ENCODE peak calls at places on chromosomes 4 and X, in nine cellular contexts. P, X, F, K, R, M, O, I and D are unnamed samples.

GRCh38 chrX:151985955-151986354 is 11.5 kb upstream of the GABRE start:
- DNase-seq in O (no peak), M (no peak), K (peak), F (no peak), P (no peak), X (no peak), R (no peak), I (no peak), D (no peak)

GRCh38 chr4:169090479-169091215 is 80.6 kb upstream of the CBR4 start:
- DNase-seq in R (no peak), M (no peak), X (no peak), I (no peak), F (no peak), O (no peak), P (no peak), K (no peak), D (no peak)

GRCh38 chr4:7419961-7420660 is 14.6 kb downstream of the PSAPL1 start:
- DNase-seq in R (peak), I (no peak), M (no peak), K (no peak), X (no peak), O (no peak), F (no peak), P (no peak), D (no peak)

GRCh38 chr4:141248029-141248428 is 27.3 kb downstream of the ZNF330 start:
- DNase-seq in M (no peak), F (no peak), I (no peak), K (peak), P (no peak), R (no peak), X (no peak), O (no peak), D (no peak)

GRCh38 chr4:176949022-176949421 is 156.3 kb upstream of the VEGFC start:
- DNase-seq in R (no peak), F (no peak), K (no peak), X (no peak), I (no peak), M (no peak), P (no peak), O (no peak), D (no peak)

GRCh38 chrX:10111364-10112148 is 45.2 kb upstream of the CLCN4 start:
- DNase-seq in I (no peak), X (no peak), M (peak), O (no peak), R (no peak), F (peak), P (no peak), K (no peak), D (peak)

GRCh38 chrX:26783512-26784225 is 567.7 kb downstream of the MAGEB5 start:
- DNase-seq in X (peak), I (no peak), O (no peak), R (peak), K (peak), M (no peak), F (no peak), P (no peak), D (no peak)

GRCh38 chr4:30719363-30720020 is 677 bp upstream of the PCDH7 start:
- DNase-seq in R (peak), I (no peak), M (no peak), F (no peak), K (peak), X (peak), P (peak), O (peak), D (peak)

GRCh38 chr4:38275331-38275821 is 315.2 kb downstream of the PTTG2 start:
- DNase-seq in K (peak), I (no peak), F (no peak), M (no peak), O (no peak), X (no peak), R (no peak), P (no peak), D (no peak)

GRCh38 chrX:13669246-13669689 is 16.3 kb downstream of the TCEANC start:
- DNase-seq in M (peak), K (peak), I (no peak), F (peak), X (no peak), P (peak), O (peak), R (no peak), D (peak)

GRCh38 chr4:161931089-161931488 is 232.7 kb downstream of the FSTL5 start:
- DNase-seq in R (no peak), F (no peak), X (no peak), M (no peak), O (no peak), I (no peak), P (no peak), K (no peak), D (no peak)

GRCh38 chr4:95256108-95256835 is 292.5 kb downstream of the UNC5C start:
- DNase-seq in X (no peak), R (no peak), P (no peak), I (no peak), K (no peak), M (no peak), O (no peak), F (no peak), D (no peak)

GRCh38 chr4:69532886-69533506 is 37.3 kb upstream of the UGT2B4 start:
- DNase-seq in M (no peak), R (no peak), X (no peak), P (no peak), I (no peak), F (no peak), K (no peak), O (no peak), D (no peak)

GRCh38 chr4:3871181-3871852 is 105.1 kb downstream of the ADRA2C start:
- DNase-seq in I (no peak), F (no peak), M (no peak), K (no peak), O (no peak), R (peak), X (peak), P (no peak), D (peak)

GRCh38 chr4:155953151-155954117 is at the start of gene CTSO:
- DNase-seq in X (peak), I (peak), K (peak), F (peak), P (peak), O (peak), M (peak), R (peak), D (peak)

GRCh38 chr4:184217569-184218131 is at the start of gene ENPP6:
- DNase-seq in F (no peak), K (no peak), I (no peak), X (no peak), P (no peak), M (no peak), O (no peak), R (no peak), D (no peak)

GRCh38 chr4:41177016-41177415 is 37.3 kb downstream of the APBB2 start:
- DNase-seq in K (peak), O (no peak), F (no peak), I (no peak), M (no peak), X (peak), R (no peak), P (no peak), D (no peak)

GRCh38 chr4:89556596-89557305 is 249.2 kb upstream of the GPRIN3 start:
- DNase-seq in F (no peak), I (no peak), R (no peak), O (no peak), X (no peak), M (no peak), K (peak), P (no peak), D (no peak)

GRCh38 chrX:17496407-17496806 is 121.4 kb downstream of the NHS start:
- DNase-seq in X (no peak), O (no peak), K (no peak), M (no peak), R (no peak), I (no peak), P (peak), F (no peak), D (no peak)

GRCh38 chr4:94342713-94343112 is at the start of gene HPGDS:
- DNase-seq in M (no peak), F (no peak), P (peak), R (no peak), O (no peak), I (no peak), K (no peak), X (no peak), D (no peak)

GRCh38 chr4:42654606-42655005 is 2.3 kb downstream of the ATP8A1 start:
- DNase-seq in X (peak), R (no peak), F (no peak), I (no peak), M (no peak), O (peak), P (no peak), K (peak), D (peak)

GRCh38 chrX:124378643-124379042 is 32.3 kb downstream of the SH2D1A start:
- DNase-seq in R (no peak), O (no peak), P (no peak), X (no peak), I (no peak), F (no peak), K (no peak), M (no peak), D (no peak)

GRCh38 chrX:55710701-55711100 is 6.8 kb upstream of the RRAGB start:
- DNase-seq in I (no peak), O (peak), X (no peak), R (no peak), K (peak), F (no peak), M (no peak), P (no peak), D (no peak)

GRCh38 chrX:154805696-154806091 is 409 bp upstream of the MPP1 start:
- DNase-seq in M (no peak), O (no peak), F (no peak), I (no peak), P (no peak), X (no peak), K (peak), R (no peak), D (no peak)

GRCh38 chrX:72351606-72352338 is 46.1 kb upstream of the CITED1 start:
- DNase-seq in M (no peak), F (no peak), O (no peak), K (no peak), R (no peak), P (no peak), I (no peak), X (no peak), D (no peak)

GRCh38 chr4:149176019-149176418 is 639.6 kb downstream of the IQCM start:
- DNase-seq in F (no peak), M (no peak), R (no peak), O (no peak), P (no peak), X (no peak), K (no peak), I (no peak), D (no peak)

GRCh38 chr4:159052315-159052714 is 50.6 kb upstream of the RAPGEF2 start:
- DNase-seq in M (no peak), K (no peak), F (no peak), X (no peak), R (no peak), P (no peak), I (no peak), O (no peak), D (no peak)

GRCh38 chrX:8364369-8365141 is 100.1 kb upstream of the VCX3B start:
- DNase-seq in R (peak), X (no peak), M (no peak), I (no peak), F (no peak), P (no peak), K (no peak), O (no peak), D (no peak)

GRCh38 chrX:153778684-153779101 is 2.1 kb upstream of the SRPK3 start:
- DNase-seq in X (no peak), M (no peak), R (no peak), K (no peak), P (no peak), I (no peak), F (no peak), O (no peak), D (no peak)

GRCh38 chr4:42489095-42489494 is 91.8 kb downstream of the SHISA3 start:
- DNase-seq in M (no peak), F (no peak), R (no peak), O (no peak), I (no peak), P (no peak), X (no peak), K (no peak), D (no peak)

GRCh38 chr4:4680243-4680642 is 138.4 kb upstream of the STX18 start:
- DNase-seq in M (no peak), K (no peak), P (no peak), X (no peak), R (no peak), I (no peak), O (no peak), F (no peak), D (no peak)